ENCODE peak calls at places on chromosomes 7 and 10, in five cellular contexts. V is heart right ventricle, R is lung, E is PC-3, X is GM06990. D is an unnamed sample. For H3K36me3 and H3K27me3, the result is how much of the 10 kb centered on the place peaks cover.

GRCh38 chr7:113764401-113765035 is 154.3 kb downstream of the PPP1R3A start:
- DNase-seq in X (no peak), V (no peak), E (peak), R (no peak), D (no peak)

GRCh38 chr10:79057481-79058275 is 11.1 kb upstream of the ZMIZ1 start:
- DNase-seq in E (no peak), V (no peak), R (no peak), X (no peak), D (peak)

GRCh38 chr10:48759113-48759901 is 74.6 kb downstream of the WDFY4 start:
- DNase-seq in R (no peak), E (no peak), X (no peak), V (no peak), D (no peak)

GRCh38 chr10:71634531-71635164 is 84.9 kb downstream of the C10orf105 start:
- DNase-seq in R (no peak), E (no peak), V (peak), X (no peak), D (peak)

GRCh38 chr10:125340871-125341270 is 180.5 kb upstream of the CTBP2 start:
- DNase-seq in E (no peak), R (no peak), X (no peak), V (no peak), D (no peak)

GRCh38 chr10:52759154-52759553 is 13.4 kb downstream of the MBL2 start:
- DNase-seq in R (no peak), V (no peak), X (no peak), E (no peak), D (no peak)

GRCh38 chr10:88989824-88990527 is 622 bp upstream of the FAS start:
- DNase-seq in X (no peak), E (peak), V (no peak), R (peak), D (no peak)

GRCh38 chr7:65325793-65326432 is 47.7 kb upstream of the ZNF92 start:
- DNase-seq in E (no peak), X (no peak), R (peak), V (no peak), D (no peak)

GRCh38 chr10:92238586-92239098 is 52.2 kb downstream of the CPEB3 start:
- DNase-seq in E (peak), X (no peak), R (peak), V (no peak), D (peak)

GRCh38 chr10:100345570-100346330 is 1.3 kb upstream of the SCD start:
- DNase-seq in V (no peak), R (no peak), X (no peak), E (peak), D (no peak)

GRCh38 chr10:123142701-123143161 is 5.2 kb upstream of the HMX2 start:
- DNase-seq in V (no peak), X (no peak), E (no peak), R (no peak), D (no peak)

GRCh38 chr7:90917536-90917935 is 321.4 kb downstream of the CDK14 start:
- DNase-seq in X (no peak), V (no peak), R (no peak), E (no peak), D (no peak)

GRCh38 chr10:88138319-88138848 is 275.0 kb downstream of the PTEN start:
- DNase-seq in X (peak), E (no peak), V (no peak), R (no peak), D (no peak)

GRCh38 chr10:34768261-34768971 is 46.7 kb downstream of the PARD3 start:
- DNase-seq in X (no peak), R (peak), E (peak), V (peak), D (peak)

GRCh38 chr7:2379161-2379560 is 24.2 kb upstream of the CHST12 start:
- DNase-seq in E (no peak), V (no peak), R (no peak), X (no peak), D (no peak)
- H3K36me3 ChIP-seq in E (half or more), V (half or more), R (half or more), X (half or more), D (under half)

GRCh38 chr10:101897633-101898032 is 54.0 kb upstream of the KCNIP2 start:
- DNase-seq in E (peak), X (no peak), V (no peak), R (no peak), D (no peak)

GRCh38 chr10:101905241-101905640 is 61.6 kb upstream of the KCNIP2 start:
- DNase-seq in R (no peak), E (no peak), V (no peak), X (no peak), D (no peak)

GRCh38 chr10:101902032-101902799 is 58.6 kb upstream of the KCNIP2 start:
- DNase-seq in X (peak), R (no peak), V (no peak), E (no peak), D (no peak)

GRCh38 chr10:101903827-101904520 is 60.4 kb upstream of the KCNIP2 start:
- DNase-seq in V (no peak), E (no peak), X (peak), R (no peak), D (peak)

GRCh38 chr10:101901340-101901739 is 57.7 kb upstream of the KCNIP2 start:
- DNase-seq in X (peak), V (no peak), E (no peak), R (no peak), D (no peak)
- TF ChIP-seq CTCF in X (peak), V (no peak), E (no peak), R (no peak), D (no peak)

GRCh38 chr10:120972259-120972658 is 121.1 kb downstream of the WDR11 start:
- DNase-seq in V (no peak), E (no peak), X (no peak), R (no peak), D (no peak)
- H3K27me3 ChIP-seq in V (half or more), E (half or more), X (under half), R (under half), D (under half)

GRCh38 chr10:97358781-97359180 is 24.3 kb upstream of the FRAT2 start:
- DNase-seq in E (no peak), R (no peak), V (no peak), X (no peak), D (no peak)
- H3K36me3 ChIP-seq in E (under half), R (under half), V (half or more), X (under half), D (under half)

GRCh38 chr7:100152937-100153666 is 4.4 kb downstream of the LAMTOR4 start:
- DNase-seq in R (no peak), E (no peak), X (no peak), V (no peak), D (no peak)

GRCh38 chr7:100152404-100152803 is 3.7 kb downstream of the LAMTOR4 start:
- DNase-seq in V (no peak), R (no peak), X (no peak), E (no peak), D (no peak)

GRCh38 chr7:100148225-100148558 is 526 bp upstream of the LAMTOR4 start:
- DNase-seq in V (no peak), X (no peak), E (no peak), R (no peak), D (no peak)

GRCh38 chr7:100147278-100147677 is 1.4 kb upstream of the LAMTOR4 start:
- DNase-seq in E (no peak), X (no peak), R (no peak), V (no peak), D (no peak)

GRCh38 chr7:100148559-100149328 is at the start of gene LAMTOR4:
- DNase-seq in X (peak), E (peak), V (peak), R (peak), D (peak)
- TF ChIP-seq CTCF in X (peak), E (no peak), V (no peak), R (no peak), D (no peak)

GRCh38 chr10:117160567-117160966 is 22.5 kb upstream of the VAX1 start:
- DNase-seq in E (no peak), X (no peak), R (no peak), V (no peak), D (no peak)
- H3K27me3 ChIP-seq in E (half or more), X (under half), R (under half), V (half or more), D (half or more)

GRCh38 chr7:106774213-106774767 is 90.8 kb upstream of the PIK3CG start:
- DNase-seq in X (no peak), R (no peak), E (no peak), V (no peak), D (no peak)
- H3K36me3 ChIP-seq in X (under half), R (under half), E (under half), V (under half), D (under half)

GRCh38 chr7:145644426-145645154 is 472.0 kb upstream of the CNTNAP2 start:
- DNase-seq in V (no peak), R (no peak), X (no peak), E (peak), D (no peak)
- TF ChIP-seq CTCF in V (no peak), R (no peak), X (no peak), E (no peak), D (no peak)

DNA sequence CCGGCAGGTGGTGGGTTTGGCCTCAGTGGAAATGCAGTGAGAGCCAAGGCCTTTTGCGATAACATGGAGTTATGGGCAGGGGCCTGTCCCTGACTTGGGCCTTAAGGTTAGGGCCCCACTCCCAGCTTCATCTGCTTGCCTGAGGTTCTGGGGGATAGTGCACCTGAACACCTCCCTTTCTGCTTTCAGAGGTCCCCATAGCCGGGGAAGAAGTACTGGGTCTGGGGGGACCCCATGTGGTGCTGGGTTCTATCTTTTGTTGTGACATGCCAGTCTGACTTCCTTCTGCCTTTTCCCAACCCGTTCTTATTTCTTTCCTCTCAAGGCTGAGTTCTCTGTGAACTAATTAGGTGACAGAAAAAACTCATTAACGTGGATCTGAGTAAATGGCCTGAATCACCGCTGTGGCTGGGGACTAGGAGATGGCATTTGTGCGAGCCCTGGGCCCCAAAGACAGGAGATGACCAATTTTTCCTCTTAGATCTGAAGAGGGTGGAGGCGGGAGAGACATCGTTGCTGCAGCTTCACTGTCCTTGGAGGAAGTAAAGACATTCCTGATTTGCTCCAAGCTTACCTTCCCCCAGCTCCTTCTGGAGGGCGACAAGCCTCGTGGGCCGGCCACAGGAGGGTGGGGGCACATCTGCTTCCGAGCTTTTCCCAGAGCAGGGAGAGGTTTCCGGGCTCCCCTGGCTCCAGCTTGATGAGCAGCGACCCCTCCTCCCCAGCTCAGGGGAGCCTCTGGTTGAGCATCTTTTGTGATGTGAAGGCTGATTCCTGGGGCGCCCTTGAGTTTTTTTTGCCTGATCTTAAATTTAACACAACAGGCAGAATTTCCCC is 2.0 kb downstream of the AGAP3 start:
- DNase-seq in E (peak), R (no peak), X (no peak), V (no peak), D (no peak)
- H3K27me3 ChIP-seq in E (under half), R (under half), X (under half), V (under half), D (under half)

D was measured in colonic mucosa.